ENCODE peak calls at places on chromosomes 16 and 17, in five cellular contexts. F is upper lobe of left lung, O is H1, X is stomach, A is GM12878. B is an unnamed sample.
A peak's percentile ranks its signal among the peaks of the same experiment; 100 is the strongest.

GRCh38 chr17:82299452-82299851 is 18.0 kb downstream of the CD7 start:
- DNase-seq in X (no peak), F (no peak), A (no peak), O (no peak), B (no peak)

GRCh38 chr16:22787456-22788189 is 26.3 kb upstream of the HS3ST2 start:
- DNase-seq in F (no peak), X (no peak), A (no peak), O (no peak), B (peak; percentile 9)

GRCh38 chr16:81214745-81215166 is 23.7 kb upstream of the BCO1 start:
- DNase-seq in X (peak; percentile 38), F (no peak), O (peak; percentile 25), A (no peak), B (peak; percentile 15)

GRCh38 chr16:51982715-51983680 is 563.9 kb downstream of the TOX3 start:
- DNase-seq in X (peak; percentile 52), O (no peak), A (no peak), F (no peak), B (peak; percentile 15)

GRCh38 chr17:59853168-59853918 is 39.4 kb downstream of the TUBD1 start:
- DNase-seq in O (no peak), A (no peak), F (no peak), X (peak; percentile 91), B (peak; percentile 83)

GRCh38 chr17:7215652-7216139 is 3.9 kb downstream of the DLG4 start:
- DNase-seq in F (no peak), X (no peak), A (no peak), O (no peak), B (no peak)

GRCh38 chr17:37770631-37771518 is 26.0 kb upstream of the HNF1B start:
- DNase-seq in A (no peak), F (no peak), O (no peak), X (peak; percentile 84), B (peak; percentile 83)

GRCh38 chr17:7557825-7558543 is 566 bp upstream of the TNFSF13 start:
- DNase-seq in A (no peak), X (peak; percentile 96), F (peak; percentile 93), O (no peak), B (peak; percentile 94)

GRCh38 chr16:87207509-87207908 is 109.7 kb downstream of the C16orf95 start:
- DNase-seq in A (no peak), O (no peak), X (no peak), F (no peak), B (no peak)

GRCh38 chr17:71200597-71200996 is 920.2 kb upstream of the SOX9 start:
- DNase-seq in F (no peak), O (no peak), A (no peak), X (no peak), B (no peak)

GRCh38 chr17:81514735-81515529 is 2.3 kb upstream of the ACTG1 start:
- DNase-seq in O (no peak), A (no peak), F (peak; percentile 97), X (peak; percentile 87), B (peak; percentile 90)

GRCh38 chr16:66272461-66272860 is 94.0 kb upstream of the CDH5 start:
- DNase-seq in F (no peak), O (no peak), A (no peak), X (no peak), B (no peak)

GRCh38 chr17:79650283-79650682 is 39.4 kb upstream of the RBFOX3 start:
- DNase-seq in A (no peak), O (no peak), X (peak; percentile 10), F (no peak), B (no peak)

GRCh38 chr16:12611006-12611477 is 192.6 kb downstream of the CPPED1 start:
- DNase-seq in O (no peak), A (no peak), F (no peak), X (no peak), B (no peak)

GRCh38 chr17:10698116-10698818 is 873 bp downstream of the ADPRM start:
- DNase-seq in A (no peak), F (no peak), X (no peak), O (no peak), B (no peak)

GRCh38 chr17:3961564-3962047 is 2.6 kb downstream of the ATP2A3 start:
- DNase-seq in O (no peak), A (peak; percentile 63), X (no peak), F (no peak), B (peak; percentile 81)

GRCh38 chr17:78147315-78147998 is 1.3 kb downstream of the C17orf99 start:
- DNase-seq in F (no peak), O (no peak), A (peak; percentile 85), X (peak; percentile 86), B (peak; percentile 65)

GRCh38 chr16:6081320-6081976 is 983.9 kb upstream of the EEF2KMT start:
- DNase-seq in F (no peak), X (no peak), O (peak; percentile 15), A (no peak), B (peak; percentile 37)

GRCh38 chr17:80989586-80989913 is 2.1 kb upstream of the CHMP6 start:
- DNase-seq in O (no peak), X (no peak), A (no peak), F (no peak), B (no peak)

GRCh38 chr16:87464691-87465300 is 28.0 kb downstream of the ZCCHC14 start:
- DNase-seq in X (peak; percentile 67), O (no peak), A (no peak), F (no peak), B (peak; percentile 66)

GRCh38 chr16:54459509-54460235 is 173.1 kb upstream of the IRX3 start:
- DNase-seq in A (no peak), F (peak; percentile 54), X (no peak), O (no peak), B (no peak)

GRCh38 chr16:71327720-71328119 is 30.8 kb upstream of the CALB2 start:
- DNase-seq in A (no peak), O (no peak), X (no peak), F (no peak), B (no peak)

GRCh38 chr16:81652798-81653505 is 126.1 kb upstream of the PLCG2 start:
- DNase-seq in O (no peak), A (no peak), X (no peak), F (peak; percentile 64), B (peak; percentile 34)

GRCh38 chr17:38751144-38751802 is 1.3 kb upstream of the PSMB3 start:
- DNase-seq in O (no peak), X (no peak), F (no peak), A (no peak), B (no peak)

DNA sequence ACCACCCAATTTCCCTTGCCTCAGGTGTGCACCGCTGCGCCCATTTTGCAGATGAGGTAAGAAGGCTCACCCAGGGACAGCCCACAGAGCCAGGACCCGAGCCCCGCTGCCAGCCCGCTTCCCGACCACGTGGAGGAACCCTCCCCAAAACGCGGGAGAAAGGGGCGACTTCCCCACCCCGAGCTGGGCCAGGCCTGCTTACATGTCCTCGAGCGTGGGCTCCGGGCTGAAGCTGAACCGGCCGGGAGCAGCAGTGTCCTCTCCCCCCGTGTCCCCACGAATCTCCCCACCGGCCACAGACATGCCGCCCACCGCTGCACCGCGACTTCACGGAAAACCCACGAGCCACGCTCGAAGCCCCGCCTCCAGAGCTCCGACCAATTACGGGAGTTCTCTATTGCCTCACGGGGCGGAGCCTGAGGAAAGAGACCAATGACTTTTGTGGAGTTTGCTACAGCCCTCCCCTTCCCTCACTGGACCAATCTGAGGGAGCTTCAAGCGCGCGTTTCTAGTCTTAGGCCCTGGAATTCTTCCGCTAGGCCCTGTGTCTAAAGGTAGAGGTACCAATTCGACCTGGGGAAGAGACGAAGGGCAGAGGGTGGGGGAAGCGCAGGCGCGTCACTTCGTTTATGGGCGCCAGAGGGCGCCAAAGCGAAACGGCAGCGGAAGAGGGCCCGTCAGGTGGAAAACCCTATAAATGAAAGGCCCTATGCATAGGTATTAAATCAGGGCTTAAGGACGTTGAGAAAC is at the start of gene DCTPP1:
- DNase-seq in O (peak; percentile 96), A (peak; percentile 99), X (peak; percentile 96), F (peak; percentile 92), B (peak; percentile 97)
- TF ChIP-seq POLR2AphosphoS5 in O (no peak), A (peak; percentile 40), X (no peak), F (peak; percentile 59), B (peak; percentile 78)

DNA sequence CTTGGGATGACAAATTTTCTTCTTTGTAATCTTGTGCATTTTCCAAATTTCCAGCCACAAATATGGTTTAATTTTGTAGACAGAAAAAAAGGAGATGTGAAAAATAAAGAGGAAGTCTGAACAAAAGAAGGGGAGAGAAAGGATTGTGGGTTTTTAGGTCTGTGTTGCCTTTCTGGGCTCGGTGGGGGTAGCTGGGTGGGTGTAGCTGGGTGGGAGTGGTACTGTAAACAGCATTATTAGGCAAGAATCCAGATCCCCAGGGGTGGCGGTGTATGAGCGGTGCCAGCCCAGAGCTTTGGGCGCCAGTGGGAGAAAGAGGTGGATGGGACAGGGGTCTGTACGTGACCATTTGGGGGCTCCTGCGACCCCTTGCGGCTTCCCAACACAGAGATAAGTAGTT is 7.4 kb downstream of the ATP2C2 start:
- DNase-seq in O (no peak), F (no peak), A (no peak), X (no peak), B (no peak)
- TF ChIP-seq POLR2A in O (no peak), F (no peak), A (no peak), X (no peak), B (no peak)

GRCh38 chr17:61401280-61402072 is 1.8 kb downstream of the TBX2 start:
- DNase-seq in A (no peak), O (no peak), X (no peak), F (no peak), B (no peak)
- H3K27me3 ChIP-seq in A (peaks cover 33% of the 10 kb centered on the region), O (peaks cover 99% of the 10 kb centered on the region), X (peaks cover 100% of the 10 kb centered on the region), F (peaks cover 78% of the 10 kb centered on the region), B (peaks cover 96% of the 10 kb centered on the region)

GRCh38 chr17:42129109-42129837 is 6.7 kb downstream of the HSPB9 start:
- DNase-seq in A (no peak), X (no peak), F (no peak), O (no peak), B (no peak)
- TF ChIP-seq POLR2AphosphoS5 in A (no peak), X (no peak), F (peak; percentile 61), O (no peak), B (no peak)

DNA sequence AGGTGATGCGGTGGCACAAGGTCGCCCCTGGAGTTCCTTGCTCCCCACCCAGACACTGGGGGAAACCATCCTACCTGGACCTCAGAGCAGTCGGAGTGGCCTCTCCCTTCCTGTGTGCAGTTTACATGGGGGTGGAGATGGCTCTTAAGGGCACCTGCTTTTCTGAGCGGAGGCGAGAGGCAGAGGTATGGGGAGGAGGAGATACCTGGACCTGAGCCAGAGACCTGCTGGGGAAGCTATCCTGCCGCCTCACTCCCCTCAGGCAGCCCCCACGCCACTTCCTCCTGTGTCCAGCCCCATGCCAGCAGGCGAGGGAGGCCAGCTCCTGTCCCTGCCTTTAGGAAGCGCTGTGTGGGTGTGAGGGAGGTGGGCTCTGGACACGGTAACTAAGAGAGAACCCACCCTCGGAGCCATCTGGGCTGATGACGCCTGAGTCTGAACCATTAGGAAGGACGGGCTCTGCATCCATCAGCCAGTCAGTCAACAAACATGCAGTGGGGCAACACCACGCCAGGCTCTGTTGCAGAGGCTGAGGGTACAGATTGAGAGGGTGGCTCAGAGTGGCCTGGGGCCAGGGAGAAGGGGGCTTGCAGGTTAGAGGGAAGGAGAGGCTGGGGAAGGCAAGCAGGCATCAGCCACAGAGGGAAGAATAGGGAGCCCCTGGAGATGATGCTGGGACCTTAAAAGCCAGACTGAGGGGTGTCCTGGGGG is 1.2 kb downstream of the CORO1A start:
- DNase-seq in X (peak; percentile 31), A (peak; percentile 28), O (no peak), F (no peak), B (peak; percentile 54)
- TF ChIP-seq POLR2A in X (no peak), A (peak; percentile 81), O (no peak), F (no peak), B (no peak)

B was measured in transverse colon.